ENCODE peak calls at places on chromosomes 6 and 20, in four cellular contexts. M, I, T and Y are unnamed samples.

GRCh38 chr6:128519931-128520435 is 416 bp downstream of the PTPRK start:
- DNase-seq in M (peak), I (peak), T (peak), Y (no peak)

GRCh38 chr6:22880686-22881433 is 311.5 kb downstream of the HDGFL1 start:
- DNase-seq in M (peak), I (no peak), T (no peak), Y (no peak)

GRCh38 chr6:11232968-11233626 is 629 bp upstream of the NEDD9 start:
- DNase-seq in M (no peak), I (peak), T (peak), Y (no peak)

GRCh38 chr6:12714022-12714421 is 2.5 kb upstream of the PHACTR1 start:
- DNase-seq in M (no peak), I (no peak), T (no peak), Y (no peak)

GRCh38 chr6:61606500-61606899 is 679.5 kb downstream of the KHDRBS2 start:
- DNase-seq in M (no peak), I (no peak), T (no peak), Y (no peak)

GRCh38 chr6:34237722-34238506 is 1.2 kb downstream of the HMGA1 start:
- DNase-seq in M (no peak), I (peak), T (peak), Y (peak)

GRCh38 chr6:64280569-64280968 is 645.0 kb downstream of the PHF3 start:
- DNase-seq in M (peak), I (peak), T (peak), Y (peak)

GRCh38 chr6:51120016-51120415 is 301.3 kb downstream of the TFAP2B start:
- DNase-seq in M (no peak), I (no peak), T (no peak), Y (no peak)

GRCh38 chr20:20003088-20003954 is 13.8 kb upstream of the NAA20 start:
- DNase-seq in M (peak), I (peak), T (peak), Y (peak)

GRCh38 chr20:59351148-59352040 is 51.0 kb downstream of the EDN3 start:
- DNase-seq in M (no peak), I (no peak), T (no peak), Y (no peak)